ENCODE peak calls at places on chromosome 19, in four cellular contexts. Q is effector CD4-positive, alpha-beta T cell; R is psoas muscle; L is A172. B is an unnamed sample.
A peak's percentile ranks its signal among the peaks of the same experiment; 100 is the strongest.

GRCh38 chr19:15200575-15201364 is at the start of gene NOTCH3:
- DNase-seq in L (no peak), R (no peak), Q (no peak), B (peak; percentile 53)

GRCh38 chr19:38321646-38322323 is 2.1 kb downstream of the KCNK6 start:
- DNase-seq in Q (no peak), R (no peak), L (no peak), B (peak; percentile 89)

GRCh38 chr19:43132696-43133095 is 50.2 kb upstream of the PSG2 start:
- DNase-seq in L (no peak), R (no peak), Q (no peak), B (no peak)

GRCh38 chr19:29836409-29836825 is 24.6 kb downstream of the CCNE1 start:
- DNase-seq in L (no peak), R (no peak), Q (no peak), B (no peak)

GRCh38 chr19:12769689-12770088 is 5.7 kb downstream of the HOOK2 start:
- DNase-seq in R (no peak), Q (peak; percentile 39), L (no peak), B (no peak)

GRCh38 chr19:5364674-5365073 is 24.1 kb upstream of the PTPRS start:
- DNase-seq in L (no peak), R (no peak), Q (no peak), B (no peak)

GRCh38 chr19:56162258-56162657 is 13.6 kb upstream of the GALP start:
- DNase-seq in L (peak; percentile 73), R (no peak), Q (no peak), B (no peak)

GRCh38 chr19:16026131-16026530 is 50.2 kb upstream of the TPM4 start:
- DNase-seq in R (no peak), Q (no peak), L (no peak), B (no peak)